ENCODE peak calls at places on chromosomes 11 and 22, in nine cellular contexts. X is AG04450, O is GM12865, L is endothelial cell of umbilical vein, Z is GM23338, I is upper lobe of right lung, P is astrocyte of the spinal cord, S is pancreas, G is brain microvascular endothelial cell. Y is an unnamed sample.
A peak's percentile ranks its signal among the peaks of the same experiment; 100 is the strongest.

GRCh38 chr22:23064381-23065068 is 5.8 kb upstream of the GNAZ start:
- DNase-seq in L (no peak), S (peak; percentile 34), G (no peak), P (no peak), I (peak; percentile 44), Z (no peak), X (no peak), O (no peak), Y (no peak)

GRCh38 chr11:90845126-90845525 is 622.3 kb upstream of the CHORDC1 start:
- DNase-seq in X (no peak), S (no peak), Z (no peak), P (no peak), L (no peak), I (no peak), O (no peak), G (no peak), Y (no peak)

GRCh38 chr11:112613051-112613972 is 347.9 kb upstream of the NCAM1 start:
- DNase-seq in S (peak; percentile 76), P (peak; percentile 75), G (peak; percentile 51), L (peak; percentile 58), I (no peak), O (no peak), X (no peak), Z (no peak), Y (peak; percentile 17)

GRCh38 chr11:82896183-82896582 is 4.0 kb downstream of the PRCP start:
- DNase-seq in X (no peak), O (no peak), P (no peak), S (no peak), L (no peak), G (no peak), I (no peak), Z (no peak), Y (no peak)

GRCh38 chr11:131486100-131486499 is 115.7 kb downstream of the NTM start:
- DNase-seq in S (no peak), P (no peak), O (no peak), G (peak; percentile 53), I (no peak), Z (no peak), X (no peak), L (no peak), Y (no peak)

GRCh38 chr11:85647078-85647477 is 689 bp upstream of the TMEM126A start:
- DNase-seq in G (no peak), X (no peak), Z (no peak), S (no peak), L (no peak), O (no peak), I (no peak), P (no peak), Y (no peak)

GRCh38 chr11:122659676-122660571 is 4.4 kb downstream of the UBASH3B start:
- DNase-seq in Z (no peak), L (no peak), P (no peak), X (no peak), G (no peak), I (no peak), S (no peak), O (no peak), Y (no peak)

GRCh38 chr11:74147199-74147929 is 23.4 kb downstream of the C2CD3 start:
- DNase-seq in I (no peak), S (no peak), X (no peak), P (peak; percentile 29), Z (no peak), L (no peak), G (no peak), O (no peak), Y (no peak)

GRCh38 chr11:18384157-18384641 is 10.2 kb upstream of the LDHA start:
- DNase-seq in L (peak; percentile 69), O (no peak), X (peak; percentile 38), I (peak; percentile 68), S (no peak), P (peak; percentile 94), Z (no peak), G (peak; percentile 63), Y (peak; percentile 14)

GRCh38 chr22:46262449-46263207 is 515 bp downstream of the PKDREJ start:
- DNase-seq in P (peak; percentile 40), L (peak; percentile 53), G (peak; percentile 30), I (peak; percentile 87), X (no peak), S (peak; percentile 72), O (no peak), Z (peak; percentile 91), Y (peak; percentile 13)

GRCh38 chr11:127066426-127067090 is 66.0 kb upstream of the KIRREL3 start:
- DNase-seq in S (no peak), P (no peak), X (no peak), L (no peak), O (no peak), Z (no peak), G (no peak), I (no peak), Y (no peak)

GRCh38 chr11:133732109-133732508 is 113.2 kb downstream of the SPATA19 start:
- DNase-seq in S (no peak), G (no peak), X (no peak), L (no peak), Z (no peak), O (no peak), I (no peak), P (no peak), Y (no peak)

GRCh38 chr11:119258983-119259382 is 52.8 kb downstream of the CBL start:
- DNase-seq in X (no peak), O (peak; percentile 26), S (no peak), Z (no peak), G (no peak), P (no peak), L (no peak), I (no peak), Y (no peak)

GRCh38 chr11:59097113-59097708 is 9.8 kb upstream of the FAM111B start:
- DNase-seq in P (peak; percentile 46), Z (peak; percentile 84), O (peak; percentile 81), X (peak; percentile 46), S (no peak), L (peak; percentile 64), G (peak; percentile 69), I (peak; percentile 71), Y (no peak)

GRCh38 chr11:72085836-72086475 is 5.3 kb downstream of the LRRC51 start:
- DNase-seq in Z (peak; percentile 42), G (no peak), S (no peak), O (no peak), L (no peak), P (peak; percentile 32), I (no peak), X (no peak), Y (no peak)

GRCh38 chr11:131598305-131598704 is 227.9 kb downstream of the NTM start:
- DNase-seq in P (no peak), S (no peak), I (no peak), X (no peak), O (no peak), G (no peak), Z (peak; percentile 25), L (no peak), Y (no peak)

GRCh38 chr11:72573380-72573949 is 100.8 kb downstream of the PDE2A start:
- DNase-seq in P (peak; percentile 12), G (peak; percentile 39), I (peak; percentile 70), X (no peak), S (no peak), O (peak; percentile 36), Z (peak; percentile 80), L (peak; percentile 46), Y (no peak)

GRCh38 chr11:14380947-14381555 is 22.1 kb upstream of the RRAS2 start:
- DNase-seq in G (no peak), S (peak; percentile 90), X (no peak), Z (peak; percentile 79), I (peak; percentile 90), O (peak; percentile 58), L (peak; percentile 73), P (peak; percentile 56), Y (no peak)

GRCh38 chr11:46075168-46075567 is 46.1 kb downstream of the PHF21A start:
- DNase-seq in O (no peak), I (no peak), P (peak; percentile 81), G (peak; percentile 43), L (peak; percentile 82), X (peak; percentile 54), Z (no peak), S (no peak), Y (peak; percentile 63)

DNA sequence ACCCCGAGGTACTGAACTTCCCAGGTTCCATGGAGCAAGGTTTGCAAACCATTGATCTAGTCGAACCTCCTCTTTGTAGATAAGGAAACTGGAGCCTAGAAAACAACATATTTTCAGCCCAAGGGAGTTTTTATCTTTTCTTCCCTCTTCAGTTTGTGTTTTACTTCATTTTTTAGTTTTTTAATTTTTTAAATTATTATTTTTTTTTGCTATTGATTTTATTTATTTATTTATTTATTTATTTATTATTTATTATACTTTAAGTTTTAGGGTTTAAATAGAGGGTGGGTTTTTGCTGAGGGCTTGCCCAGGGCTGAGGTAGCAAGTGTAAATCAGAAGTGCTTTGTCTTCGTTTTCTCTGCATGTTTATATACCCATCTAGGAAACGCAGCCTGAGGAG is 26.9 kb downstream of the CEP164 start:
- DNase-seq in I (no peak), O (no peak), Z (no peak), X (no peak), S (no peak), G (no peak), L (no peak), P (no peak), Y (no peak)
- TF ChIP-seq CTCF in I (no peak), O (no peak), Z (no peak), X (no peak), S (no peak), G (no peak), L (no peak), P (no peak), Y (no peak)

DNA sequence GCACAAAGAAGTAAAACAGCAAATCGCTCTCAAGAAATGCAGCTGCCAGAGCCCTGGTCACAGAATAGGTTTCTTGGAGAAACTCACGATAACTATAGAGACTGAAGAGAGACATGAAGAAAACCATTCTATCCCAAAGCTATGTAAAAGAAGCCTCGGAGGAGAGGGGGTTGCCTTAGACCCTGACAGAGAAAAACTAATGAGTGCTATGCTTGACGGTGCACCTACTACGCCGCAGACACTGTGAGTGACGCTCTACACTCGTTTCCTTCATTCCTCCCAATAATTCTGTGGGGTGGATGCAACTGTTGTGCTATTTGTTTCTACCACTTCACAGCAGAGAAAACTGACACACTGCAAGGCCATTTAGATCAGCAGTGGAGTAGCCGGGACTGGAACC is 121.8 kb downstream of the ETS1 start:
- DNase-seq in O (no peak), G (no peak), P (no peak), X (no peak), S (no peak), Z (no peak), L (no peak), I (no peak), Y (no peak)
- H3K4me3 ChIP-seq in O (no peak overlapping the region), G (no peak overlapping the region), P (no peak overlapping the region), X (no peak overlapping the region), S (no peak overlapping the region), Z (no peak overlapping the region), L (no peak overlapping the region), I (no peak overlapping the region), Y (no peak overlapping the region)

DNA sequence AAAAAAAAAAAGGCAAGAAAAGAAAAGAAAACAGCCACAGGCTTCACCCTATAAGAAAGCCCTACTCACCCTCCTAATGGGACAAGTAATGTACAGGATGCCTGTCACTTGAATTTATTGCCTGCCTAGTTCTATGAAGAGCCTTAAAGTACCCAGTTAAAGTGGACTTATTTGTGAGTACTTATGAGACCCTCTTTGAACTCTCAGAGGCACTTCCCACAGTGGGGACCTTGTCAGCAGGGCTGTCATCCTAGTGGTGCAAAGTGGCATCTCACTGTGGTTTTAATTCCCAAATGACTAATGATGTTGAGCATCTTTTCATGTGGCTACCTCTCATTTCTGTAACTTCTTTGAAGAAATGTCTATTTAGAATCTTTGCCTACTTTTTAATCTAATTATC is 41.8 kb upstream of the BARX2 start:
- DNase-seq in O (no peak), S (no peak), G (no peak), Z (no peak), X (no peak), I (no peak), P (no peak), L (no peak), Y (no peak)
- TF ChIP-seq CTCF in O (no peak), S (no peak), G (peak; percentile 48), Z (peak; percentile 39), X (no peak), I (no peak), P (peak; percentile 20), L (no peak), Y (no peak)

GRCh38 chr11:92390783-92391182 is 166.2 kb downstream of the FAT3 start:
- DNase-seq in I (no peak), G (no peak), S (no peak), L (no peak), P (no peak), X (no peak), Z (no peak), O (no peak), Y (no peak)
- H3K4me3 ChIP-seq in I (no peak overlapping the region), G (no peak overlapping the region), S (no peak overlapping the region), L (no peak overlapping the region), P (no peak overlapping the region), X (no peak overlapping the region), Z (no peak overlapping the region), O (no peak overlapping the region), Y (no peak overlapping the region)

Y was measured in retinal pigment epithelial cell.